ENCODE peak calls at places on chromosomes 4 and X, in seven cellular contexts. Q is activated CD4-positive, alpha-beta T cell treated with anti-CD3 and anti-CD28 coated beads, Interleukin-2, amount 50 U/mL, for 4 hours; T is GM10248; H is A549; F is posterior vena cava; X is iPS-NIHi11; C is effector memory CD8-positive, alpha-beta T cell. V is an unnamed sample.

GRCh38 chrX:148269513-148269912 is 230.9 kb upstream of the AFF2 start:
- DNase-seq in X (no peak), Q (no peak), F (no peak), T (no peak), H (no peak), C (no peak), V (no peak)

GRCh38 chr4:122921971-122922876 is at the start of gene NUDT6:
- DNase-seq in T (peak), H (peak), F (peak), X (peak), Q (peak), C (no peak), V (peak)

GRCh38 chr4:65599335-65599734 is 71.0 kb downstream of the EPHA5 start:
- DNase-seq in X (no peak), F (no peak), H (peak), T (no peak), C (no peak), Q (no peak), V (no peak)

GRCh38 chr4:13484749-13485345 is 707 bp upstream of the RAB28 start:
- DNase-seq in H (peak), T (no peak), Q (no peak), C (no peak), F (no peak), X (no peak), V (peak)

GRCh38 chr4:121706595-121707021 is 9.8 kb upstream of the ANXA5 start:
- DNase-seq in C (peak), H (no peak), X (no peak), Q (no peak), F (no peak), T (no peak), V (no peak)

GRCh38 chrX:49155900-49156837 is 6.4 kb upstream of the MAGIX start:
- DNase-seq in H (peak), C (peak), T (peak), F (peak), X (peak), Q (peak), V (peak)

GRCh38 chr4:4685810-4686209 is 144.0 kb upstream of the STX18 start:
- DNase-seq in F (no peak), H (no peak), T (no peak), Q (no peak), C (no peak), X (no peak), V (no peak)

GRCh38 chrX:147476008-147476407 is 435.7 kb upstream of the FMR1 start:
- DNase-seq in T (peak), H (peak), X (peak), F (no peak), C (no peak), Q (no peak), V (peak)

GRCh38 chr4:81891005-81891795 is 419.5 kb upstream of the RASGEF1B start:
- DNase-seq in C (no peak), H (no peak), F (no peak), X (no peak), Q (no peak), T (no peak), V (no peak)

GRCh38 chr4:10085828-10086505 is 30.6 kb downstream of the WDR1 start:
- DNase-seq in T (no peak), Q (no peak), C (no peak), F (peak), H (no peak), X (no peak), V (no peak)

GRCh38 chr4:39745920-39746319 is 48.0 kb downstream of the UBE2K start:
- DNase-seq in T (no peak), X (no peak), Q (no peak), H (no peak), C (no peak), F (no peak), V (no peak)

GRCh38 chr4:33073811-33074210 is 2353.6 kb downstream of the PCDH7 start:
- DNase-seq in X (peak), C (no peak), H (no peak), F (no peak), Q (no peak), T (no peak), V (no peak)